ENCODE peak calls at places on chromosomes 5 and 9, in seven cellular contexts. I, J, K, O, M, F and N are unnamed samples.

GRCh38 chr5:126015244-126016054 is 407.8 kb upstream of the GRAMD2B start:
- DNase-seq in I (no peak), J (peak; percentile 35), M (no peak), O (no peak), F (no peak), K (no peak), N (no peak)

GRCh38 chr5:55680353-55680752 is 31.8 kb downstream of the SLC38A9 start:
- DNase-seq in J (no peak), O (no peak), K (no peak), I (no peak), F (no peak), M (no peak), N (no peak)

GRCh38 chr9:80085668-80086067 is 513.9 kb downstream of the TLE4 start:
- DNase-seq in I (no peak), F (no peak), J (no peak), K (no peak), M (no peak), O (no peak), N (no peak)

GRCh38 chr9:94867281-94867841 is 140.9 kb downstream of the AOPEP start:
- DNase-seq in I (no peak), K (peak; percentile 59), J (peak; percentile 32), M (peak; percentile 48), F (peak; percentile 44), O (no peak), N (no peak)

GRCh38 chr5:38742821-38743220 is 103.0 kb upstream of the OSMR start:
- DNase-seq in J (no peak), M (no peak), K (no peak), F (no peak), O (no peak), I (no peak), N (no peak)

GRCh38 chr5:31823477-31823876 is 184.5 kb downstream of the PDZD2 start:
- DNase-seq in F (no peak), O (no peak), K (no peak), M (no peak), J (no peak), I (no peak), N (no peak)

GRCh38 chr9:35795701-35796100 is 4.3 kb downstream of the NPR2 start:
- DNase-seq in K (no peak), M (no peak), I (no peak), J (no peak), O (no peak), F (no peak), N (no peak)

GRCh38 chr9:111759762-111760639 is 34.7 kb downstream of the SHOC1 start:
- DNase-seq in K (peak; percentile 63), O (no peak), I (no peak), J (peak; percentile 47), M (peak; percentile 63), F (peak; percentile 77), N (no peak)

GRCh38 chr9:91771027-91771426 is 179.0 kb downstream of the ROR2 start:
- DNase-seq in K (peak; percentile 80), F (no peak), M (peak; percentile 51), J (no peak), O (no peak), I (no peak), N (peak; percentile 51)

GRCh38 chr9:734831-735511 is 106.5 kb upstream of the DMRT1 start:
- DNase-seq in F (no peak), K (peak; percentile 87), M (peak; percentile 83), J (no peak), I (no peak), O (no peak), N (no peak)

GRCh38 chr5:35851282-35851681 is 5.4 kb upstream of the IL7R start:
- DNase-seq in O (no peak), I (no peak), F (no peak), J (no peak), M (no peak), K (no peak), N (no peak)

GRCh38 chr9:133148351-133149129 is 15.2 kb downstream of the GBGT1 start:
- DNase-seq in K (no peak), I (no peak), F (no peak), M (no peak), O (peak; percentile 67), J (no peak), N (no peak)

GRCh38 chr9:78622131-78622530 is 325.2 kb downstream of the PSAT1 start:
- DNase-seq in K (no peak), M (no peak), F (no peak), J (no peak), O (no peak), I (no peak), N (no peak)

GRCh38 chr9:129697111-129697955 is 31.9 kb downstream of the PRRX2 start:
- DNase-seq in F (peak; percentile 52), I (peak; percentile 45), M (peak; percentile 46), K (no peak), O (peak; percentile 66), J (peak; percentile 79), N (peak; percentile 54)

GRCh38 chr9:28073278-28073677 is 500.0 kb upstream of the C9orf72 start:
- DNase-seq in K (no peak), I (no peak), J (peak; percentile 9), F (peak; percentile 38), O (no peak), M (no peak), N (no peak)

GRCh38 chr5:150662731-150663516 is 1.9 kb downstream of the MYOZ3 start:
- DNase-seq in K (no peak), F (no peak), O (no peak), J (no peak), M (no peak), I (no peak), N (no peak)

GRCh38 chr5:1429066-1429465 is 16.2 kb downstream of the SLC6A3 start:
- DNase-seq in J (no peak), F (no peak), K (no peak), I (no peak), M (no peak), O (no peak), N (peak; percentile 10)

GRCh38 chr9:115997923-115998322 is 155.7 kb upstream of the PAPPA start:
- DNase-seq in K (peak; percentile 88), J (no peak), I (no peak), M (no peak), F (no peak), O (no peak), N (no peak)

GRCh38 chr9:96034553-96035122 is 159.1 kb downstream of the ERCC6L2 start:
- DNase-seq in K (no peak), J (no peak), F (no peak), I (no peak), M (no peak), O (no peak), N (no peak)

GRCh38 chr9:132059351-132059750 is 20.3 kb downstream of the MED27 start:
- DNase-seq in J (no peak), F (no peak), I (no peak), K (no peak), M (no peak), O (no peak), N (no peak)

GRCh38 chr9:76369583-76369982 is 24.6 kb downstream of the RFK start:
- DNase-seq in M (no peak), O (no peak), F (peak; percentile 19), K (no peak), J (peak; percentile 21), I (peak; percentile 45), N (no peak)

GRCh38 chr5:154967419-154968024 is 26.6 kb downstream of the MRPL22 start:
- DNase-seq in I (no peak), M (no peak), J (peak; percentile 19), O (no peak), F (no peak), K (no peak), N (no peak)

GRCh38 chr9:94639045-94639995 is at the start of gene FBP1:
- DNase-seq in J (no peak), O (peak; percentile 69), M (no peak), I (no peak), F (no peak), K (no peak), N (peak; percentile 61)

GRCh38 chr5:131386779-131387178 is 122.9 kb downstream of the CDC42SE2 start:
- DNase-seq in M (no peak), F (no peak), O (no peak), J (peak; percentile 23), K (no peak), I (no peak), N (no peak)

GRCh38 chr9:21591221-21592062 is 109.3 kb upstream of the IFNE start:
- DNase-seq in J (peak; percentile 33), O (no peak), F (peak; percentile 48), I (no peak), M (peak; percentile 89), K (peak; percentile 95), N (peak; percentile 72)

GRCh38 chr9:14515564-14516198 is 177.6 kb downstream of the ZDHHC21 start:
- DNase-seq in O (peak; percentile 60), M (no peak), F (no peak), I (no peak), J (no peak), K (no peak), N (peak; percentile 83)

GRCh38 chr5:147851578-147851977 is 20.1 kb upstream of the SPINK1 start:
- DNase-seq in O (no peak), F (no peak), K (no peak), I (no peak), J (no peak), M (no peak), N (no peak)

GRCh38 chr9:124222918-124223720 is 34.6 kb upstream of the NEK6 start:
- DNase-seq in F (peak; percentile 78), K (no peak), O (no peak), M (no peak), I (no peak), J (no peak), N (no peak)

GRCh38 chr9:76426807-76427419 is 32.1 kb upstream of the GCNT1 start:
- DNase-seq in I (no peak), K (no peak), F (no peak), M (no peak), O (no peak), J (no peak), N (no peak)

GRCh38 chr5:43661102-43661501 is 58.1 kb downstream of the NNT start:
- DNase-seq in O (no peak), F (peak; percentile 56), I (no peak), M (peak; percentile 29), K (no peak), J (no peak), N (no peak)

GRCh38 chr9:108565651-108566378 is 290.0 kb downstream of the ACTL7B start:
- DNase-seq in F (peak; percentile 56), O (peak; percentile 56), M (peak; percentile 68), I (peak; percentile 29), J (peak; percentile 72), K (peak; percentile 88), N (peak; percentile 49)

GRCh38 chr9:98491231-98491651 is 217.5 kb downstream of the GABBR2 start:
- DNase-seq in I (no peak), J (no peak), K (no peak), F (no peak), M (no peak), O (no peak), N (no peak)

GRCh38 chr9:105879181-105879580 is 184.8 kb downstream of the TMEM38B start:
- DNase-seq in I (no peak), M (no peak), J (no peak), O (no peak), F (no peak), K (no peak), N (no peak)